ENCODE peak calls at places on chromosomes 12 and 14, in ten cellular contexts. One of them, this sample, is unnamed.

GRCh38 chr14:81147140-81147897 is 73.4 kb downstream of the GTF2A1 start:
- DNase-seq in stomach: no peak
- DNase-seq in B cell: no peak
- DNase-seq in tibial artery: no peak
- DNase-seq in thoracic aorta: no peak
- DNase-seq in neural crest cell: no peak
- DNase-seq in GM10248: no peak
- DNase-seq in astrocyte: no peak
- DNase-seq in RWPE1: no peak
- DNase-seq in WERI-Rb-1: no peak
- DNase-seq in this sample: no peak

GRCh38 chr12:106581543-106582263 is 1.1 kb upstream of the RFX4 start:
- DNase-seq in stomach: no peak
- DNase-seq in B cell: no peak
- DNase-seq in tibial artery: no peak
- DNase-seq in thoracic aorta: no peak
- DNase-seq in neural crest cell: peak
- DNase-seq in GM10248: no peak
- DNase-seq in astrocyte: no peak
- DNase-seq in RWPE1: no peak
- DNase-seq in WERI-Rb-1: no peak
- DNase-seq in this sample: no peak

GRCh38 chr12:115640929-115641328 is 636.6 kb downstream of the MED13L start:
- DNase-seq in stomach: no peak
- DNase-seq in B cell: no peak
- DNase-seq in tibial artery: no peak
- DNase-seq in thoracic aorta: no peak
- DNase-seq in neural crest cell: no peak
- DNase-seq in GM10248: no peak
- DNase-seq in astrocyte: peak
- DNase-seq in RWPE1: no peak
- DNase-seq in WERI-Rb-1: no peak
- DNase-seq in this sample: no peak

GRCh38 chr14:86824167-86824566 is 1168.8 kb downstream of the GALC start:
- DNase-seq in stomach: no peak
- DNase-seq in B cell: no peak
- DNase-seq in tibial artery: no peak
- DNase-seq in thoracic aorta: no peak
- DNase-seq in neural crest cell: no peak
- DNase-seq in GM10248: no peak
- DNase-seq in astrocyte: no peak
- DNase-seq in RWPE1: no peak
- DNase-seq in WERI-Rb-1: no peak
- DNase-seq in this sample: no peak

GRCh38 chr14:93137864-93138263 is 22.1 kb upstream of the ITPK1 start:
- DNase-seq in stomach: peak
- DNase-seq in B cell: no peak
- DNase-seq in tibial artery: no peak
- DNase-seq in thoracic aorta: no peak
- DNase-seq in neural crest cell: no peak
- DNase-seq in GM10248: no peak
- DNase-seq in astrocyte: no peak
- DNase-seq in RWPE1: no peak
- DNase-seq in WERI-Rb-1: peak
- DNase-seq in this sample: no peak

GRCh38 chr12:87152841-87153528 is 876.2 kb downstream of the C12orf50 start:
- DNase-seq in stomach: no peak
- DNase-seq in B cell: no peak
- DNase-seq in tibial artery: no peak
- DNase-seq in thoracic aorta: no peak
- DNase-seq in neural crest cell: no peak
- DNase-seq in GM10248: no peak
- DNase-seq in astrocyte: no peak
- DNase-seq in RWPE1: no peak
- DNase-seq in WERI-Rb-1: no peak
- DNase-seq in this sample: no peak

GRCh38 chr12:31586703-31587102 is 4.2 kb downstream of the DENND5B start:
- DNase-seq in stomach: no peak
- DNase-seq in B cell: peak
- DNase-seq in tibial artery: no peak
- DNase-seq in thoracic aorta: no peak
- DNase-seq in neural crest cell: no peak
- DNase-seq in GM10248: peak
- DNase-seq in astrocyte: no peak
- DNase-seq in RWPE1: no peak
- DNase-seq in WERI-Rb-1: no peak
- DNase-seq in this sample: no peak

GRCh38 chr14:103149351-103149750 is 26.1 kb downstream of the TNFAIP2 start:
- DNase-seq in stomach: no peak
- DNase-seq in B cell: no peak
- DNase-seq in tibial artery: no peak
- DNase-seq in thoracic aorta: no peak
- DNase-seq in neural crest cell: no peak
- DNase-seq in GM10248: no peak
- DNase-seq in astrocyte: no peak
- DNase-seq in RWPE1: no peak
- DNase-seq in WERI-Rb-1: no peak
- DNase-seq in this sample: no peak

GRCh38 chr12:107545737-107546363 is 139.7 kb upstream of the PWP1 start:
- DNase-seq in stomach: no peak
- DNase-seq in B cell: no peak
- DNase-seq in tibial artery: no peak
- DNase-seq in thoracic aorta: no peak
- DNase-seq in neural crest cell: no peak
- DNase-seq in GM10248: no peak
- DNase-seq in astrocyte: no peak
- DNase-seq in RWPE1: no peak
- DNase-seq in WERI-Rb-1: no peak
- DNase-seq in this sample: no peak

GRCh38 chr12:6620137-6620884 is 13.1 kb upstream of the CHD4 start:
- DNase-seq in stomach: no peak
- DNase-seq in B cell: peak
- DNase-seq in tibial artery: no peak
- DNase-seq in thoracic aorta: no peak
- DNase-seq in neural crest cell: peak
- DNase-seq in GM10248: no peak
- DNase-seq in astrocyte: peak
- DNase-seq in RWPE1: no peak
- DNase-seq in WERI-Rb-1: no peak
- DNase-seq in this sample: no peak

GRCh38 chr12:24044973-24045703 is 95.7 kb upstream of the SOX5 start:
- DNase-seq in stomach: no peak
- DNase-seq in B cell: no peak
- DNase-seq in tibial artery: no peak
- DNase-seq in thoracic aorta: no peak
- DNase-seq in neural crest cell: no peak
- DNase-seq in GM10248: no peak
- DNase-seq in astrocyte: no peak
- DNase-seq in RWPE1: no peak
- DNase-seq in WERI-Rb-1: no peak
- DNase-seq in this sample: no peak

GRCh38 chr12:11228268-11228879 is 41.1 kb downstream of the PRB3 start:
- DNase-seq in stomach: peak
- DNase-seq in B cell: peak
- DNase-seq in tibial artery: no peak
- DNase-seq in thoracic aorta: no peak
- DNase-seq in neural crest cell: peak
- DNase-seq in GM10248: peak
- DNase-seq in astrocyte: peak
- DNase-seq in RWPE1: peak
- DNase-seq in WERI-Rb-1: peak
- DNase-seq in this sample: no peak

GRCh38 chr14:54893151-54893760 is 9.4 kb downstream of the GCH1 start:
- DNase-seq in stomach: no peak
- DNase-seq in B cell: peak
- DNase-seq in tibial artery: no peak
- DNase-seq in thoracic aorta: no peak
- DNase-seq in neural crest cell: no peak
- DNase-seq in GM10248: no peak
- DNase-seq in astrocyte: peak
- DNase-seq in RWPE1: peak
- DNase-seq in WERI-Rb-1: peak
- DNase-seq in this sample: no peak

GRCh38 chr12:4323400-4323799 is 2.4 kb downstream of the TIGAR start:
- DNase-seq in stomach: no peak
- DNase-seq in B cell: no peak
- DNase-seq in tibial artery: no peak
- DNase-seq in thoracic aorta: no peak
- DNase-seq in neural crest cell: no peak
- DNase-seq in GM10248: no peak
- DNase-seq in astrocyte: no peak
- DNase-seq in RWPE1: no peak
- DNase-seq in WERI-Rb-1: no peak
- DNase-seq in this sample: no peak

GRCh38 chr12:41264281-41264680 is 76.2 kb downstream of the PDZRN4 start:
- DNase-seq in stomach: no peak
- DNase-seq in B cell: no peak
- DNase-seq in tibial artery: no peak
- DNase-seq in thoracic aorta: no peak
- DNase-seq in neural crest cell: no peak
- DNase-seq in GM10248: peak
- DNase-seq in astrocyte: no peak
- DNase-seq in RWPE1: peak
- DNase-seq in WERI-Rb-1: no peak
- DNase-seq in this sample: no peak
- TF ChIP-seq CTCF in stomach: no peak
- TF ChIP-seq CTCF in B cell: peak
- TF ChIP-seq CTCF in tibial artery: peak
- TF ChIP-seq CTCF in thoracic aorta: peak
- TF ChIP-seq CTCF in neural crest cell: peak
- TF ChIP-seq CTCF in GM10248: peak
- TF ChIP-seq CTCF in astrocyte: peak
- TF ChIP-seq CTCF in RWPE1: peak
- TF ChIP-seq CTCF in WERI-Rb-1: no peak
- TF ChIP-seq CTCF in this sample: no peak

GRCh38 chr12:124513297-124513867 is 54.0 kb downstream of the NCOR2 start:
- DNase-seq in stomach: no peak
- DNase-seq in B cell: no peak
- DNase-seq in tibial artery: no peak
- DNase-seq in thoracic aorta: no peak
- DNase-seq in neural crest cell: no peak
- DNase-seq in GM10248: no peak
- DNase-seq in astrocyte: no peak
- DNase-seq in RWPE1: no peak
- DNase-seq in WERI-Rb-1: no peak
- DNase-seq in this sample: no peak
- TF ChIP-seq CTCF in stomach: no peak
- TF ChIP-seq CTCF in B cell: no peak
- TF ChIP-seq CTCF in tibial artery: no peak
- TF ChIP-seq CTCF in thoracic aorta: no peak
- TF ChIP-seq CTCF in neural crest cell: no peak
- TF ChIP-seq CTCF in GM10248: no peak
- TF ChIP-seq CTCF in astrocyte: no peak
- TF ChIP-seq CTCF in RWPE1: no peak
- TF ChIP-seq CTCF in WERI-Rb-1: no peak
- TF ChIP-seq CTCF in this sample: no peak

GRCh38 chr12:62466596-62467411 is at the start of gene MON2:
- DNase-seq in stomach: peak
- DNase-seq in B cell: peak
- DNase-seq in tibial artery: peak
- DNase-seq in thoracic aorta: peak
- DNase-seq in neural crest cell: peak
- DNase-seq in GM10248: peak
- DNase-seq in astrocyte: peak
- DNase-seq in RWPE1: peak
- DNase-seq in WERI-Rb-1: peak
- DNase-seq in this sample: peak
- TF ChIP-seq CTCF in stomach: no peak
- TF ChIP-seq CTCF in B cell: no peak
- TF ChIP-seq CTCF in tibial artery: no peak
- TF ChIP-seq CTCF in thoracic aorta: no peak
- TF ChIP-seq CTCF in neural crest cell: no peak
- TF ChIP-seq CTCF in GM10248: no peak
- TF ChIP-seq CTCF in astrocyte: no peak
- TF ChIP-seq CTCF in RWPE1: no peak
- TF ChIP-seq CTCF in WERI-Rb-1: no peak
- TF ChIP-seq CTCF in this sample: no peak

GRCh38 chr14:99521176-99522024 is 40.2 kb downstream of the CCNK start:
- DNase-seq in stomach: no peak
- DNase-seq in B cell: no peak
- DNase-seq in tibial artery: no peak
- DNase-seq in thoracic aorta: no peak
- DNase-seq in neural crest cell: no peak
- DNase-seq in GM10248: no peak
- DNase-seq in astrocyte: no peak
- DNase-seq in RWPE1: no peak
- DNase-seq in WERI-Rb-1: no peak
- DNase-seq in this sample: no peak

GRCh38 chr14:99522025-99522401 is 40.8 kb downstream of the CCNK start:
- DNase-seq in stomach: no peak
- DNase-seq in B cell: no peak
- DNase-seq in tibial artery: no peak
- DNase-seq in thoracic aorta: no peak
- DNase-seq in neural crest cell: no peak
- DNase-seq in GM10248: no peak
- DNase-seq in astrocyte: no peak
- DNase-seq in RWPE1: no peak
- DNase-seq in WERI-Rb-1: no peak
- DNase-seq in this sample: no peak

GRCh38 chr14:99522934-99523660 is 41.9 kb downstream of the CCNK start:
- DNase-seq in stomach: no peak
- DNase-seq in B cell: no peak
- DNase-seq in tibial artery: no peak
- DNase-seq in thoracic aorta: no peak
- DNase-seq in neural crest cell: no peak
- DNase-seq in GM10248: no peak
- DNase-seq in astrocyte: peak
- DNase-seq in RWPE1: no peak
- DNase-seq in WERI-Rb-1: no peak
- DNase-seq in this sample: no peak

GRCh38 chr14:99523661-99524050 is 42.4 kb downstream of the CCNK start:
- DNase-seq in stomach: no peak
- DNase-seq in B cell: no peak
- DNase-seq in tibial artery: no peak
- DNase-seq in thoracic aorta: no peak
- DNase-seq in neural crest cell: no peak
- DNase-seq in GM10248: no peak
- DNase-seq in astrocyte: no peak
- DNase-seq in RWPE1: no peak
- DNase-seq in WERI-Rb-1: no peak
- DNase-seq in this sample: no peak

GRCh38 chr14:99522457-99522891 is 41.3 kb downstream of the CCNK start:
- DNase-seq in stomach: no peak
- DNase-seq in B cell: no peak
- DNase-seq in tibial artery: no peak
- DNase-seq in thoracic aorta: no peak
- DNase-seq in neural crest cell: no peak
- DNase-seq in GM10248: no peak
- DNase-seq in astrocyte: peak
- DNase-seq in RWPE1: no peak
- DNase-seq in WERI-Rb-1: peak
- DNase-seq in this sample: no peak
- TF ChIP-seq CTCF in stomach: no peak
- TF ChIP-seq CTCF in B cell: no peak
- TF ChIP-seq CTCF in tibial artery: no peak
- TF ChIP-seq CTCF in thoracic aorta: no peak
- TF ChIP-seq CTCF in neural crest cell: no peak
- TF ChIP-seq CTCF in GM10248: no peak
- TF ChIP-seq CTCF in astrocyte: no peak
- TF ChIP-seq CTCF in RWPE1: no peak
- TF ChIP-seq CTCF in WERI-Rb-1: peak
- TF ChIP-seq CTCF in this sample: no peak

This sample was measured in omental fat pad.